ENCODE peak calls at places on chromosomes 1 and 21, in five cellular contexts. P is IMR-90, X is H9, Y is mesenchymal stem cell, C is H1. A is an unnamed sample.

GRCh38 chr21:43338951-43339350 is 88.0 kb downstream of the SIK1 start:
- DNase-seq in Y (no peak), C (no peak), X (no peak), P (no peak), A (no peak)

GRCh38 chr1:101300916-101301315 is 64.1 kb downstream of the S1PR1 start:
- DNase-seq in P (no peak), X (no peak), Y (no peak), C (no peak), A (no peak)

GRCh38 chr1:164709108-164709507 is 150.1 kb downstream of the PBX1 start:
- DNase-seq in X (no peak), Y (peak; percentile 67), C (no peak), P (peak; percentile 29), A (no peak)

GRCh38 chr1:84062496-84062895 is 63.6 kb upstream of the TTLL7 start:
- DNase-seq in P (no peak), C (no peak), Y (no peak), X (no peak), A (no peak)

GRCh38 chr1:86499987-86500593 is 31.4 kb downstream of the CLCA1 start:
- DNase-seq in P (peak; percentile 32), C (no peak), Y (peak; percentile 40), X (no peak), A (peak; percentile 50)

GRCh38 chr1:42779725-42780124 is 5.1 kb upstream of the TMEM269 start:
- DNase-seq in C (no peak), P (no peak), X (no peak), Y (no peak), A (no peak)

GRCh38 chr1:38028671-38029070 is 16.1 kb downstream of the UTP11 start:
- DNase-seq in C (no peak), X (peak; percentile 43), Y (no peak), P (no peak), A (peak; percentile 40)

GRCh38 chr1:232132572-232132971 is 497.4 kb downstream of the SIPA1L2 start:
- DNase-seq in P (no peak), Y (no peak), X (no peak), C (no peak), A (peak; percentile 55)

GRCh38 chr1:36287595-36287994 is 18.6 kb upstream of the SH3D21 start:
- DNase-seq in C (no peak), Y (no peak), P (no peak), X (no peak), A (no peak)

GRCh38 chr1:17308593-17308992 is 596 bp downstream of the PADI4 start:
- DNase-seq in Y (no peak), C (no peak), X (no peak), P (no peak), A (no peak)

GRCh38 chr1:21909286-21909759 is 27.8 kb downstream of the HSPG2 start:
- DNase-seq in Y (peak; percentile 52), C (no peak), P (peak; percentile 50), X (no peak), A (no peak)

GRCh38 chr1:36884801-36885200 is 149.5 kb downstream of the GRIK3 start:
- DNase-seq in C (no peak), Y (no peak), P (no peak), X (peak; percentile 3), A (no peak)

GRCh38 chr1:99566290-99567021 is 79.5 kb upstream of the PALMD start:
- DNase-seq in C (no peak), Y (no peak), P (no peak), X (no peak), A (no peak)

GRCh38 chr1:194289569-194290266 is 1103.3 kb upstream of the B3GALT2 start:
- DNase-seq in Y (no peak), P (no peak), C (no peak), X (no peak), A (no peak)

DNA sequence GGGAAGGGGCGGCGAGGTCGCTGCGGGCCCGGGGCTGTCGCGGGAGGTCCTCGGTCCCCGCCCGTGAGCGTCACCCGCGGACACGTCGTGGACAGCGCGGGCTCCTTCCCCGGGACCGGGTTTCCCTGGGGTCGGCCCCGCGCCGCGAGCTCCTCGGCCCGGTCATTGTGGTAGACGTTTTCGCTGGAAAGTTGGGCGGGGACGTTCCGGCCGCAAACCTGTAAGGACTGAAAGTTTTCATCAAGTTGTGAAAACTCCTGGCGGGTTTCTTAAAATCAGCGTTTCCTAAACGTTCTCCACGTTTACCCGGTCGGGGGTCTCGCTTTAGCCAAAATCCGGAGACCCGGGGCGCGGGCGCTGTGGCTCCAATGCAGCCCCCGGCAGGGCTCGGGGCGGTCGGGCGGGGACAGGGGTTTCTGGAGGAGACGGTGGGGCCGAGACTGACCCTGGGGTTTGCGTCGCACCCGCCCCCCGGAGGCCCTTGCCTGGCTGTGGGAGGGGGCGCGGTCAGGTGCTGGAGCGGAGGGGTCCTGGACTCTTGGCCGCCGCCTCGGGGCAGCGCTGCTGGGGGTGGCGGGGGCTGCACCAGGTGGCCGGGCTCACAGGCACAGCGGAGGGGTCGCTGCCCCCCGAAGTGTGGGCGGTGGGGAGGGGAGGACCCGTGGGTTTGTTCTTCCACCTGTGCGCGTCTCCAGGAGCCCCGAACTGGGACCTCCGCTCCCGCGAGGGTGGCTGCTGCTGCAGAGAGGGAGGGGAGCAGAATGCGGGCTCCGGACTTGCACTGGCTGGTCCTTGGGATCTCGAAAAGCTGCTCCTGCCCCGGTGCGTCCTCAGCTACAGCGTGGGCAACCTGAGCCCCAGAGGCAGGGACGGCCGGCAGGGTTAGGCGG is 827 bp downstream of the PRKCZ start:
- DNase-seq in X (no peak), P (no peak), Y (no peak), C (no peak), A (peak; percentile 33)
- H3K4ac ChIP-seq in X (no peak overlapping the region), P (no peak overlapping the region), Y (no peak overlapping the region), C (no peak overlapping the region), A (no peak overlapping the region)

GRCh38 chr1:78231894-78232293 is 186.1 kb downstream of the GIPC2 start:
- DNase-seq in X (no peak), C (no peak), P (no peak), Y (no peak), A (no peak)

GRCh38 chr1:78237364-78237916 is 191.7 kb downstream of the GIPC2 start:
- DNase-seq in X (peak; percentile 75), P (no peak), Y (no peak), C (peak; percentile 77), A (peak; percentile 89)

GRCh38 chr1:78240755-78241154 is 195.0 kb downstream of the GIPC2 start:
- DNase-seq in P (peak; percentile 26), Y (no peak), C (no peak), X (no peak), A (no peak)

GRCh38 chr1:78232630-78233029 is 186.9 kb downstream of the GIPC2 start:
- DNase-seq in P (no peak), C (no peak), Y (no peak), X (no peak), A (no peak)

DNA sequence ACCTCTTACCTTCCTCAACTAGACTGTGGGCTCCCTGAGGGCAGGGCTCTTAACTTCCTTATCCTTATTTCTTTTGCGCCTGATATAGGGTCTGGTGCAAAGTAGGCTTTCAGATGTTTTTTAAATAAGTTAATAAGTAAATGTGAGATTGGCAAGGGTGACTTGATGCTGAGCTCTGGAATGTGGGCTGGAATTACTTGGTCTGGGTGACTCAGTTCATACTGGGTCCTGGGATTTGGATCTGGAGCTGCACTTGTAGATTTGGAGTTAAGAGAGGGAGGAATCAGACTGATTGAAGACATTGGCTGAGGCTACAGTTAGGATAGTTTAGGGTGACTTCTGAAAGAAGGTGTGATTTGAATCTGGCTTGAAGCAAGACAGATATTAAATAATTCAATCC is 190.9 kb downstream of the GIPC2 start:
- DNase-seq in X (no peak), Y (no peak), P (peak; percentile 45), C (no peak), A (peak; percentile 7)
- H3K18ac ChIP-seq in X (no peak overlapping the region), Y (no peak overlapping the region), P (no peak overlapping the region), C (no peak overlapping the region), A (no peak overlapping the region)

DNA sequence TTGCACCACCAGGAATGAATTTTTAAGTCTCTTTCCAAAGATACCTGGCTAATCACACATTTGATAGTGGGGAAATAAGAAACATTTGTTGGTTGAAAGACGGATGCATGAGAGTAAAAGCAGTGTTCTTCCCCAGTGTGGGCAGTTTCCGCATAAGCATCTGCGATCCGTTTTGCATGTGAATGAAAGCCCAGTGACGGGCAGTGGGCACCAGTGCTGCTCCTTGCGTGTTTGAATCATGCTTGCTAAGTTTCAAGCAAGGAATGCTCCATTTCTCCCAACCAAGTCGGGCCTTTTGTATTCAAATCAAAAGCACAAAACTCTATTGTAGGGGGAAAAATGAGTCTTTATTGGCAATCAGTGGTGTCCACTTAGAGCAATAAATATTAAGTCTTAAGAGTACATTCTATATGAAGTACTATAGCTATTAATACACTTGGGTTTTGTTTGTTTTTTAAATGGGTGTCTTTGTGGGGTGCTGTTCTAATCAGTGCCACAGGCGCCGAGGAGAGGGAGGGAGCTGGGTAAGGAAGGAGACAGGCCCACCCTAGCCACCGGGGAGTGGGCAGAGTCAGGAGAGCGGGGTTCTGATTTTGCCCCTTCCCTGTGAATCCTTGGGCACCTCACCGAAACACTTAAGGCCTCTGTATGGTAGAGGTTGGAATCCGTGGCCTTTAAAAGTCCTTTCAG is 750 bp upstream of the PTGFRN start:
- DNase-seq in C (no peak), Y (no peak), X (no peak), P (no peak), A (peak; percentile 66)
- H3K4ac ChIP-seq in C (no peak overlapping the region), Y (no peak overlapping the region), X (no peak overlapping the region), P (no peak overlapping the region), A (no peak overlapping the region)

GRCh38 chr1:3552176-3552575 is 59.1 kb downstream of the MEGF6 start:
- DNase-seq in X (no peak), P (no peak), Y (no peak), C (no peak), A (no peak)
- H3K18ac ChIP-seq in X (no peak overlapping the region), P (no peak overlapping the region), Y (no peak overlapping the region), C (no peak overlapping the region), A (no peak overlapping the region)

DNA sequence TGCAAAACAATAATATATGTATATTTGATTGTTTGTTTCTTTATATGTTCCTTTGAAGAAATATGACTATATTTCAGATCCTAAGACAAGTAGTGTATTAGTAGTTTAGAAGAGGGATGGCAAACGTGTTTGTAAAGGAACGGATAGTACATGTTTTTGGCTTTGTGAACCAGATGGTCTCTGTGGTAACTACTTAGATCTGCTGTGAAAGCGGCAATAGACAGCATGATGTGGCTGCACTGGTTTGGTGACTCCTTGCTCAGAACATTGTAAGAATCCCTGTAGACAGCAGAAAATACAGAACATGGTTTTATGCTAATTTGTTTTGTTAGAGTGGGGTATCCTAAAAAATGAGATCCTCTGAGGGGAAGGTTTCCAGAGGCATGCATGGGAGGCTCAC is 3.1 kb downstream of the ACADM start:
- DNase-seq in P (no peak), C (no peak), Y (no peak), X (no peak), A (no peak)
- H3K4ac ChIP-seq in P (no peak overlapping the region), C (no peak overlapping the region), Y (no peak overlapping the region), X (no peak overlapping the region), A (no peak overlapping the region)

A was measured in mesendoderm.